ENCODE peak calls at places on chromosomes 5 and 9, in four cellular contexts. L, U, V and Q are unnamed samples.

GRCh38 chr9:134571946-134572914 is 69.4 kb upstream of the COL5A1 start:
- DNase-seq in L (no peak), U (peak; percentile 32), V (peak; percentile 8), Q (no peak)

GRCh38 chr9:121662359-121662758 is 10.9 kb downstream of the DAB2IP start:
- DNase-seq in L (no peak), U (no peak), V (no peak), Q (no peak)

GRCh38 chr9:3879731-3880493 is 354.1 kb upstream of the RFX3 start:
- DNase-seq in L (no peak), U (no peak), V (no peak), Q (no peak)

GRCh38 chr9:76203373-76203772 is 190.9 kb downstream of the RFK start:
- DNase-seq in L (peak; percentile 36), U (no peak), V (peak; percentile 16), Q (no peak)

GRCh38 chr5:151085517-151086031 is 4.7 kb upstream of the TNIP1 start:
- DNase-seq in L (peak; percentile 70), U (no peak), V (no peak), Q (peak; percentile 82)

GRCh38 chr9:76932778-76933177 is 26.9 kb upstream of the PRUNE2 start:
- DNase-seq in L (no peak), U (no peak), V (no peak), Q (peak; percentile 76)

GRCh38 chr5:63025679-63026078 is 447.1 kb downstream of the LRRC70 start:
- DNase-seq in L (no peak), U (no peak), V (no peak), Q (no peak)

GRCh38 chr9:4674783-4675182 is 4.6 kb upstream of the CDC37L1 start:
- DNase-seq in L (no peak), U (no peak), V (no peak), Q (peak; percentile 65)

GRCh38 chr9:84953797-84954695 is 284.5 kb downstream of the NTRK2 start:
- DNase-seq in L (peak; percentile 83), U (peak; percentile 94), V (peak; percentile 81), Q (peak; percentile 69)

GRCh38 chr5:994272-994607 is 14.4 kb upstream of the NKD2 start:
- DNase-seq in L (peak; percentile 7), U (peak; percentile 13), V (no peak), Q (no peak)

GRCh38 chr9:91776409-91777365 is 173.3 kb downstream of the ROR2 start:
- DNase-seq in L (no peak), U (no peak), V (no peak), Q (no peak)

GRCh38 chr9:134619983-134620612 is 21.5 kb upstream of the COL5A1 start:
- DNase-seq in L (peak; percentile 17), U (peak; percentile 23), V (no peak), Q (no peak)

GRCh38 chr5:95780597-95780996 is 41.9 kb downstream of the GLRX start:
- DNase-seq in L (no peak), U (no peak), V (no peak), Q (no peak)

GRCh38 chr5:95784514-95785302 is 37.8 kb downstream of the GLRX start:
- DNase-seq in L (no peak), U (no peak), V (no peak), Q (peak; percentile 25)

GRCh38 chr5:95782166-95782565 is 40.4 kb downstream of the GLRX start:
- DNase-seq in L (no peak), U (no peak), V (no peak), Q (no peak)

GRCh38 chr5:95781101-95781583 is 41.4 kb downstream of the GLRX start:
- DNase-seq in L (peak; percentile 88), U (peak; percentile 90), V (peak; percentile 70), Q (peak; percentile 83)

GRCh38 chr5:95783661-95784060 is 38.9 kb downstream of the GLRX start:
- DNase-seq in L (no peak), U (no peak), V (no peak), Q (no peak)
- H3K9me3 ChIP-seq in L (no peaks in the 10 kb centered on the region), U (no peaks in the 10 kb centered on the region), V (no peaks in the 10 kb centered on the region), Q (no peaks in the 10 kb centered on the region)

GRCh38 chr9:93107825-93108161 is 11.8 kb downstream of the CARD19 start:
- DNase-seq in L (no peak), U (no peak), V (no peak), Q (no peak)

GRCh38 chr9:93110400-93110855 is 14.4 kb downstream of the CARD19 start:
- DNase-seq in L (peak; percentile 20), U (peak; percentile 14), V (no peak), Q (no peak)

GRCh38 chr9:93107151-93107824 is 11.3 kb downstream of the CARD19 start:
- DNase-seq in L (peak; percentile 16), U (peak; percentile 45), V (no peak), Q (no peak)

GRCh38 chr9:93111001-93111370 is 15.0 kb downstream of the CARD19 start:
- DNase-seq in L (peak; percentile 18), U (peak; percentile 37), V (no peak), Q (no peak)

GRCh38 chr9:93108301-93109041 is 12.5 kb downstream of the CARD19 start:
- DNase-seq in L (peak; percentile 20), U (peak; percentile 48), V (no peak), Q (no peak)
- H3K27ac ChIP-seq in L (no peak overlapping the region), U (no peak overlapping the region), V (no peak overlapping the region), Q (no peak overlapping the region)

DNA sequence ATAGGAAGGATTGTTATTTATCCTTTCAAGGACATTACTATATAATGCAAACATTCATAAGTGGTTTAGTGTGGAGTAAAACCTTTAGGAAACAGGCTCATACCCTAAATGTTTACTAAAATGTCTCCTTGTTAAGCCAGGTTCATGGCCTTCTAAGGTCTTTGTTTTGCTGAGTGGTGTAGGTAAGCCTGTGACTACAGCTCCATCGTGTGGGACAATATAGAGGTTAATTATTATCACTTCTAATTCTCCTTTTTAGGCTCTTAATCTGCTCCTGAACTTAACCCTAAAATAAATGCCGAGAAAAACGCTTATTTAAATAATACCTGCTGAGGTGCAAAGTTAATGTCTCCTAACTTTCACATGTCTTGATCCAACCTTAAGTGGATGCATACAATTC is 43.8 kb downstream of the SPINK5 start:
- DNase-seq in L (no peak), U (no peak), V (no peak), Q (peak; percentile 14)
- TF ChIP-seq CTCF in L (no peak), U (peak; percentile 63), V (no peak), Q (no peak)

DNA sequence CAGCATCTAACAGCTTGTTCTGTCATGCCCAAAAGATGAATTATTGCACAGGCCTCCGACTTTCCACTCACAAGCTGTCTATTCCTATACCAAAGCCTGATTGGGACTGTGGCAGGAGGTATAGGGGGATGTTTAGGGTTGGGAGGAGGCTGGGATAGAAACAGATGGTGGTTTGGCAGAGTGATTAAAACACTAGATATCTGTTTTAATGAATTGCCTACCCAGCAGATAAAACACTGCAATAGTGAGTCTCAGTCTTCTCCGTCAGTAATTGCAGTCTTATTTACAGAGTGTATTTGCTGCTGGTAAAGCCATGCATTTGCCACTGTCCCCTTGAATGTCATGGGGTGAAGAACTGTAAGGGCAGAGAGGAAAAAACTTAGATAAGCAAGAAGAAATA is 215.4 kb downstream of the TLR4 start:
- DNase-seq in L (no peak), U (no peak), V (no peak), Q (no peak)
- H3K9me3 ChIP-seq in L (no peaks in the 10 kb centered on the region), U (no peaks in the 10 kb centered on the region), V (no peaks in the 10 kb centered on the region), Q (no peaks in the 10 kb centered on the region)

DNA sequence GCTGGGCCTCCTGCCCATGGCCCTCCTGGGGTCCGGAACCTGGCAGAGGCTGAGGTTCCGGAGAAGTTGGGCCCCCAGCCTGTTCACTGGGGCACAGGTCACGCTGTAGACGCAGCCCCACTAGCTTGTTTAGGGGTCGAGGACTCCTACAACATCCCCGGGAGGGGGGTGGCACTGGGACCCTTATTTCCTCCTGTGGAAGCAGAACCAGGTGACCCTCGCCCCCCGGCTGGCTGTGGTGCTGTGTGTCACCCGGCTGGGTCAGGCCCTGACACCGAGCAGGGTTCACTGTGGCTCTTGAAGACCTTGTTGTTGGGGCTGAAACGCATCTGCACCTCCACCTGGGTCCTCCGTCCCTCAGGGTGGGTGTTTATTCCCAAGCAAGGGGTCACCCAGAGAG is 164.5 kb upstream of the IER5L start:
- DNase-seq in L (no peak), U (no peak), V (no peak), Q (no peak)
- H3K27ac ChIP-seq in L (no peak overlapping the region), U (no peak overlapping the region), V (no peak overlapping the region), Q (peak overlapping the region; percentile 56)

GRCh38 chr5:69415584-69415958 is 655 bp downstream of the MARVELD2 start:
- DNase-seq in L (no peak), U (peak; percentile 77), V (peak; percentile 49), Q (peak; percentile 5)

GRCh38 chr5:69416180-69416579 is 1.3 kb downstream of the MARVELD2 start:
- DNase-seq in L (no peak), U (peak; percentile 67), V (no peak), Q (no peak)

GRCh38 chr5:69418559-69418958 is 3.6 kb downstream of the MARVELD2 start:
- DNase-seq in L (no peak), U (no peak), V (no peak), Q (no peak)

GRCh38 chr5:69416699-69417098 is 1.8 kb downstream of the MARVELD2 start:
- DNase-seq in L (no peak), U (no peak), V (no peak), Q (no peak)

GRCh38 chr5:69414885-69415583 is at the start of gene MARVELD2:
- DNase-seq in L (peak; percentile 38), U (peak; percentile 97), V (peak; percentile 96), Q (peak; percentile 76)
- TF ChIP-seq CTCF in L (peak; percentile 16), U (peak; percentile 70), V (peak; percentile 26), Q (peak; percentile 40)